ENCODE peak calls at places on chromosomes 11 and 22, in nine cellular contexts. S, Q, P, I, R, D, H, M and G are unnamed samples.

GRCh38 chr11:67409261-67409666 is 5.4 kb downstream of the TBC1D10C start:
- DNase-seq in S (no peak), Q (no peak), P (no peak), I (no peak), R (peak; percentile 97), D (no peak), H (no peak), M (no peak), G (no peak)

GRCh38 chr11:64247729-64248531 is 1.2 kb upstream of the PPP1R14B start:
- DNase-seq in S (no peak), Q (no peak), P (no peak), I (no peak), R (no peak), D (no peak), H (no peak), M (no peak), G (no peak)

GRCh38 chr22:30605449-30606110 is 1.4 kb upstream of the TCN2 start:
- DNase-seq in S (peak; percentile 58), Q (peak; percentile 52), P (peak; percentile 66), I (peak; percentile 11), R (no peak), D (no peak), H (peak; percentile 57), M (peak; percentile 47), G (peak; percentile 68)

GRCh38 chr11:71384561-71384960 is 63.6 kb downstream of the DHCR7 start:
- DNase-seq in S (no peak), Q (no peak), P (no peak), I (no peak), R (no peak), D (no peak), H (no peak), M (no peak), G (no peak)

GRCh38 chr22:29690481-29690880 is 29.3 kb upstream of the CABP7 start:
- DNase-seq in S (no peak), Q (no peak), P (no peak), I (no peak), R (no peak), D (no peak), H (no peak), M (peak; percentile 58), G (no peak)

GRCh38 chr11:2916892-2917645 is 12.2 kb downstream of the PHLDA2 start:
- DNase-seq in S (no peak), Q (no peak), P (no peak), I (no peak), R (no peak), D (no peak), H (no peak), M (no peak), G (no peak)

GRCh38 chr22:40024201-40025061 is 29.7 kb downstream of the FAM83F start:
- DNase-seq in S (peak; percentile 67), Q (peak; percentile 24), P (peak; percentile 39), I (peak; percentile 35), R (peak; percentile 78), D (peak; percentile 75), H (peak; percentile 62), M (peak; percentile 93), G (peak; percentile 86)

GRCh38 chr11:13638436-13638835 is 30.0 kb upstream of the FAR1 start:
- DNase-seq in S (no peak), Q (no peak), P (no peak), I (peak; percentile 1), R (no peak), D (no peak), H (no peak), M (no peak), G (no peak)

GRCh38 chr22:46356496-46357185 is 21.1 kb downstream of the TRMU start:
- DNase-seq in S (no peak), Q (no peak), P (no peak), I (no peak), R (no peak), D (no peak), H (no peak), M (no peak), G (no peak)

GRCh38 chr11:18088974-18089373 is 16.9 kb downstream of the SAAL1 start:
- DNase-seq in S (no peak), Q (no peak), P (no peak), I (no peak), R (no peak), D (no peak), H (no peak), M (no peak), G (no peak)

GRCh38 chr11:20604864-20605601 is 5.6 kb downstream of the SLC6A5 start:
- DNase-seq in S (no peak), Q (no peak), P (no peak), I (no peak), R (no peak), D (no peak), H (no peak), M (no peak), G (no peak)

GRCh38 chr11:20608938-20609337 is 9.5 kb downstream of the SLC6A5 start:
- DNase-seq in S (no peak), Q (no peak), P (no peak), I (peak; percentile 35), R (no peak), D (no peak), H (no peak), M (no peak), G (peak; percentile 7)

GRCh38 chr11:20601221-20601914 is 2.0 kb downstream of the SLC6A5 start:
- DNase-seq in S (no peak), Q (no peak), P (no peak), I (no peak), R (no peak), D (no peak), H (no peak), M (peak; percentile 71), G (no peak)

GRCh38 chr11:20604295-20604803 is 4.9 kb downstream of the SLC6A5 start:
- DNase-seq in S (no peak), Q (no peak), P (no peak), I (no peak), R (no peak), D (no peak), H (no peak), M (no peak), G (no peak)

DNA sequence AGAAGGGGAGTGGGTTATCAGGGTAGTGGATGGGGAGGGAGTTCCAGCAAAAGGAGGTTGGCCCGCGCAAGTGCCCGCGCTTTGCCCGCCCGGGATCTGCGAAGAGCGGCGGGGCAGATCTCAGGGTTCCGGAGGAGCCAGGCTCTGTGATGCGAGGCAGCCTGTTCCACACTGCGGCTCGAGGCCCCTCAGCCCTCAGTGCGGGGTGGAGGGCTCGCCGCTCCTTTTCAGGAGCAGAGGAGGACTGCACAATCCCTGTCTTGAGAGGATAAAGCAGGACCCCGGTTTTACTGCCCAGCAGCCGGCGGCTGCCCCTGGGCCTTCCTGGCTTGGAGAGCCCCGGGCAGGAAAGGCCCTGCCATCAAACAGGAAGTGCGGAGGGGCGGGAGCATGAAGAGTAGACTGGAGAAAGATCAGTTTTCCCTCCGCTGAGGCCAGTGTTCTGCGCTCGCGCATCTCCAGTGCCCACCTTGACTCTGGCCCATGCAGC is 6.2 kb downstream of the SLC6A5 start:
- DNase-seq in S (no peak), Q (no peak), P (no peak), I (no peak), R (no peak), D (no peak), H (no peak), M (no peak), G (no peak)
- TF ChIP-seq EZH2 in S (no peak), Q (no peak), P (no peak), I (peak; percentile 8), R (no peak), D (no peak), H (no peak), M (no peak), G (no peak)

GRCh38 chr11:15124528-15124927 is 9.8 kb downstream of the INSC start:
- DNase-seq in S (no peak), Q (no peak), P (no peak), I (no peak), R (no peak), D (no peak), H (no peak), M (peak; percentile 30), G (no peak)

GRCh38 chr11:15123849-15124248 is 9.1 kb downstream of the INSC start:
- DNase-seq in S (peak; percentile 52), Q (peak; percentile 23), P (no peak), I (peak; percentile 76), R (no peak), D (no peak), H (peak; percentile 65), M (no peak), G (peak; percentile 94)

GRCh38 chr11:15127341-15127740 is 12.6 kb downstream of the INSC start:
- DNase-seq in S (peak; percentile 25), Q (no peak), P (no peak), I (peak; percentile 71), R (no peak), D (no peak), H (peak; percentile 62), M (no peak), G (peak; percentile 91)

DNA sequence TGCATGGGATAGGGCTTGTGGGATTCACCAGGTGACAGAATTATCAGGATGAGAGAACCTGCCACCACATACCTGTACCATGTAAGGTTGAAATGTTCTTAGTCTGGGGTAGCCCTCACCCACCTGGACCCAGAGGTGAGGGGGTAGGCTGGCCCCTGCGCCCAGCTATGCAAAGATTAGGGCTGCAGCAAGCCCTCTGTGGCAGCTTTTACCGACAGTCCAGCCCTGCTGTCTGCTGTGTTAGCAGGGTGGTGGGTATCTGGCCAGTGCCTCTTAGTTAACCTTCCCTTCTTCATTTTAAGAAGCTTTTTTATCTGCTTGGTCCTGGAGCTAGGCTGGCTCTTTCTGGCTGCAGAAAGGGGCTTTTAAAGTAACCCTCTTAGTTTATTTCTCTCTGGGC is 13.9 kb downstream of the INSC start:
- DNase-seq in S (no peak), Q (no peak), P (no peak), I (no peak), R (no peak), D (no peak), H (no peak), M (no peak), G (no peak)
- H2AFZ ChIP-seq in S (no peak overlapping the region), Q (no peak overlapping the region), P (no peak overlapping the region), I (no peak overlapping the region), R (no peak overlapping the region), D (no peak overlapping the region), H (no peak overlapping the region), M (no peak overlapping the region), G (peak overlapping the region; percentile 61)

GRCh38 chr22:36246718-36247117 is 6.2 kb upstream of the APOL1 start:
- DNase-seq in S (no peak), Q (no peak), P (no peak), I (no peak), R (no peak), D (no peak), H (no peak), M (no peak), G (no peak)
- TF ChIP-seq EZH2 in S (no peak), Q (no peak), P (no peak), I (no peak), R (no peak), D (no peak), H (no peak), M (no peak), G (no peak)

DNA sequence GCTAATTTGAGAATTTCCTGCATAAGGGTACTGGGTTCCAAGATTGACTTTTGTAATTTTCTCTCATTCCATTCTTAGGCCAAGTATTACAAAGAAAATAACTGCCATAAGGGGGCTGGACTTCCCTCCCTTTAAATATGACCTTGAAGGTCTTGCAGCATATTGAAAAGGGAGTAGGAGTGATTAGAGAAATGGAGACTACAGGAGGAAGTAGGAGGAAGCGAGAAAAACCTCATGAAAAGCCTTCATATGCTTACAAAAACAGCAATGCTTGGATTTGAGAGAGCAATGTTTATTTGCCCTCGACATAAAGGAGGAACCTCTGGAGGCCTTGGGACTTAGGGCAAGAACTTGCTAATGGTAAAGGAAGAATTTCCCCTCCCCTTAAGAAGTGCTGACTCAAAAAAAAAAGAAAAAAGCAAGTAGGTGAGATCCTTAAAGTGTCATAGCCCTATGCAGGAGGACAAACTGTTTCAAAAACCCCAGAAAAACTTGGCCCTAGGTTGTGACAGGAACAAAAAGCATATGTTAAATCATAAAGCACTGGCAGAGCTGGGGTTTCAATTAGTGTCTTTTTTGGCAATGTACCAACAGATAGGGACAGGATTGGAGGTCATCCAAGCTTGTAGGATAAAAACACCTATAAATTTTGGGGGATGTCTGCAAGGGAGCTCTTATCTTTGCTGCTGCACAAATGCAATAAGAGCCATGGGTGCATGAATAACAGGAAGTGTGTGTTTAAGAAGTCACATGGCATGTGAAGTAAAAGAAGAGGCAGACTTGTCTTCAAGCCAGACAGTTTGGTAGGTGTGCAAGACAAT is 4.9 kb downstream of the GLYAT start:
- DNase-seq in S (no peak), Q (no peak), P (no peak), I (no peak), R (no peak), D (no peak), H (no peak), M (no peak), G (no peak)
- H2AFZ ChIP-seq in S (no peak overlapping the region), Q (no peak overlapping the region), P (no peak overlapping the region), I (no peak overlapping the region), R (peak overlapping the region; percentile 51), D (no peak overlapping the region), H (no peak overlapping the region), M (no peak overlapping the region), G (no peak overlapping the region)